ENCODE peak calls at places on chromosomes 4 and X, in six cellular contexts. M is fibroblast of villous mesenchyme; U is pancreas; J is left ventricle myocardium inferior; W is HL-60; V is CD4-positive, alpha-beta T cell. P is an unnamed sample.

GRCh38 chr4:137534516-137534915 is 2.2 kb upstream of the PCDH18 start:
- DNase-seq in M (no peak), U (no peak), J (no peak), W (no peak), V (no peak), P (no peak)

GRCh38 chr4:10028910-10029309 is 7.6 kb upstream of the SLC2A9 start:
- DNase-seq in M (no peak), U (no peak), J (no peak), W (no peak), V (no peak), P (no peak)

GRCh38 chrX:19789782-19790181 is 97.6 kb downstream of the SH3KBP1 start:
- DNase-seq in M (no peak), U (no peak), J (no peak), W (no peak), V (no peak), P (no peak)

GRCh38 chr4:3442959-3443749 is 1.4 kb downstream of the HGFAC start:
- DNase-seq in M (peak; percentile 20), U (peak; percentile 56), J (no peak), W (peak; percentile 53), V (peak; percentile 73), P (no peak)

GRCh38 chr4:41169256-41169655 is 45.1 kb downstream of the APBB2 start:
- DNase-seq in M (no peak), U (no peak), J (no peak), W (no peak), V (no peak), P (no peak)

GRCh38 chr4:120331486-120332281 is 265.0 kb upstream of the MAD2L1 start:
- DNase-seq in M (no peak), U (peak; percentile 38), J (no peak), W (no peak), V (no peak), P (no peak)

GRCh38 chr4:145012841-145013240 is 85.2 kb downstream of the ANAPC10 start:
- DNase-seq in M (peak; percentile 54), U (no peak), J (no peak), W (peak; percentile 54), V (no peak), P (no peak)

GRCh38 chr4:1569461-1570151 is 114.5 kb downstream of the FAM53A start:
- DNase-seq in M (no peak), U (no peak), J (no peak), W (no peak), V (no peak), P (no peak)

GRCh38 chr4:179097741-179098140 is 1655.5 kb upstream of the AGA start:
- DNase-seq in M (no peak), U (no peak), J (no peak), W (no peak), V (no peak), P (no peak)

GRCh38 chrX:118724775-118725174 is 2.6 kb upstream of the IL13RA1 start:
- DNase-seq in M (peak; percentile 26), U (no peak), J (no peak), W (no peak), V (no peak), P (no peak)

GRCh38 chr4:141922224-141922623 is 285.8 kb downstream of the IL15 start:
- DNase-seq in M (no peak), U (no peak), J (no peak), W (no peak), V (no peak), P (no peak)

GRCh38 chrX:119238557-119238956 is 2.5 kb downstream of the PGRMC1 start:
- DNase-seq in M (no peak), U (no peak), J (no peak), W (no peak), V (no peak), P (no peak)

GRCh38 chr4:17717301-17717700 is 64.1 kb downstream of the FAM184B start:
- DNase-seq in M (no peak), U (no peak), J (no peak), W (no peak), V (no peak), P (no peak)

GRCh38 chrX:24245201-24245600 is 68.7 kb downstream of the SUPT20HL2 start:
- DNase-seq in M (peak; percentile 82), U (no peak), J (no peak), W (no peak), V (no peak), P (no peak)

GRCh38 chrX:120749141-120749846 is 119.4 kb upstream of the C1GALT1C1 start:
- DNase-seq in M (peak; percentile 28), U (no peak), J (no peak), W (peak; percentile 54), V (no peak), P (no peak)

DNA sequence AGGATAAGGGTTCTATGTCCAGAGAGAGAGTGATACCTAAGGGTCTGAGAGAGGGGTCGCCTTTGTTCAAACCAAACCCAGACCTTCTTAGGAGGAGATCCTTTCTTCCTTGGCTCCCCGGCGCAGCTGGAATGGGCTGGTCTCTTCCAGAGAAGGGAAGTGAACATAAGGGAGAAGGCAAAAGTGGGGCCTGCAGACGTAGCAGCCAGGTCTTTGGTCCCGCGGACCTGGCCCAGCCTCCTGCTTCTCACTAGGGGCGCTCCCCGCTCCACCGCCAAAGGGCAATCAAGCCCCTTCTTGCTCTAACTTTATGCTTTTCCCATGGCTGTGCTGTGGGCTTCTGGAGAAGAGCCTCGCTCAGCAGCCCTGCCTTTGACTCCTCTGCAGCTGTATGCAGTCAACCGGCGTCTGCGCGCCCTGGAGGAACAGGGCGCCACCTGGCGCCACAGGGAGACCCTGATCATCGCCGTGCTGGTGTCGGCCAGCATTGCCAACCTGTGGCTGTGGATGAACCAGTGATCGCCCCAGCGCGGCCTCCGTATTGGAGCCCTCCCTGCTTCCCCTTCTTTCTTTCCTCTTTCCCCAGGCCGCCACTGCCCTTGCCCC is 6.5 kb downstream of the FATE1 start:
- DNase-seq in M (no peak), U (peak; percentile 52), J (peak; percentile 24), W (no peak), V (no peak), P (no peak)
- TF ChIP-seq CTCF in M (no peak), U (peak; percentile 31), J (peak; percentile 55), W (no peak), V (no peak), P (no peak)

GRCh38 chrX:15853586-15854079 is 980 bp downstream of the AP1S2 start:
- DNase-seq in M (peak; percentile 9), U (no peak), J (no peak), W (no peak), V (no peak), P (no peak)

GRCh38 chrX:15848576-15848975 is 6.0 kb downstream of the AP1S2 start:
- DNase-seq in M (no peak), U (no peak), J (no peak), W (no peak), V (no peak), P (no peak)

GRCh38 chrX:15854080-15854655 is 445 bp downstream of the AP1S2 start:
- DNase-seq in M (peak; percentile 2), U (peak; percentile 46), J (peak; percentile 57), W (peak; percentile 36), V (peak; percentile 18), P (peak; percentile 25)

GRCh38 chrX:15854712-15855561 is at the start of gene AP1S2:
- DNase-seq in M (peak; percentile 92), U (peak; percentile 97), J (peak; percentile 91), W (peak; percentile 96), V (peak; percentile 88), P (peak; percentile 78)

DNA sequence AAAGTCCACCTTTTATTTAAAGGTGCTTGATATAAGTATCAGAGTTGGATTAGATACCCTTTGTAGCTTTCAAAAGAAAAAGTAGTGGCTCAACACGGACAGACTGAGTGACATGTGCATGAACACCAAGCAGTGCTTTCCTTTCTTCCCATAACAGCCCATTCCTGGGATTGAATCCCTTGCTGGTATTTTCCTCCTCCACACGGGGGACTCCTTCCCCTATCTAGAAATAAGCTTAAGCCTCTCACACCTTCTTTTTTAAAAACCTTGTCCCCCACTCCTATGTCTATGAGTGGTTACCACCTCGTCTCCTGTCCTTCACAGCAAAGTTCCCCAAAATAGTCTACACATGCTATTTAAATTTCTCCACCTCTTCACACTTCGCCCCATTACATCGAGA is 5.1 kb downstream of the AP1S2 start:
- DNase-seq in M (no peak), U (no peak), J (no peak), W (no peak), V (no peak), P (no peak)
- TF ChIP-seq CTCF in M (peak; percentile 30), U (no peak), J (peak; percentile 17), W (no peak), V (no peak), P (no peak)

GRCh38 chr4:148021706-148022105 is 289.8 kb downstream of the ARHGAP10 start:
- DNase-seq in M (no peak), U (no peak), J (no peak), W (no peak), V (no peak), P (no peak)
- TF ChIP-seq CTCF in M (no peak), U (no peak), J (peak; percentile 31), W (no peak), V (peak; percentile 59), P (no peak)

DNA sequence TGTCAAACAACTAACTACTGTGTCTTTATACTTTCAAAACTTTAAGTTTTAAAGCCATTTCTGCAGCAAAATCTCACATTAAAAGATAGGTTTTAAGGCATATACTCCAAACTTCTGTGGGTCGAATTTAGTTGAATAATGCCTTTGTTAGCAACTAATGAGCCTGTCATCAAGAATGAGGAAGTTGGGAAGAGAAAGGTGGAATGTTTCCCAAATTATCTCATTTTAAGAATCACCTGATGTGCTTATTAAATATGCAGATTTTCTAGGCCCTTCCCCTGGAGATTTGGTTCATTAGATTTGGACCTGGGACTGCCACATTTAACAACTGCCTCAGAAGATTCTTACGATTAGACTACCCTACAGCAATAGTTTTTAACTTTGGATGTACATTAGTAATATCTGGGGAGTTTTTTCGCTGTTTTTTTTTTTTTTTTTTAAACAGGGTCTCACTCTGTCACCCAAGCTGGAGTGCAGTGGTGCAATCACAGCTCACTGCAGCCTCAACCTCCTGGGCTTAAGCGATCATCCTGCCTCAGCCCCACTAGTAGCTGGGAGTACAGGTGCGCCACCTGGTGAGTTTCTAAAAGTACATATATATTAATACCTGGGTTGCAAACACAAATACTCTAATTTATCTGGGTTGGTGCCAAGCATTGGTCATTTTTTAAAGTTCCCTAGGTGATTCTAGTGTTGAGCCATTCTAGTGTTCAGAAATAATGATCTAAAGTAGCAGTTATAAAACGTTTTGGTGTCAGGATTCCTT is 16.1 kb upstream of the TASL start:
- DNase-seq in M (no peak), U (peak; percentile 36), J (no peak), W (peak; percentile 39), V (peak; percentile 1), P (no peak)
- TF ChIP-seq CTCF in M (no peak), U (no peak), J (no peak), W (no peak), V (peak; percentile 28), P (no peak)

DNA sequence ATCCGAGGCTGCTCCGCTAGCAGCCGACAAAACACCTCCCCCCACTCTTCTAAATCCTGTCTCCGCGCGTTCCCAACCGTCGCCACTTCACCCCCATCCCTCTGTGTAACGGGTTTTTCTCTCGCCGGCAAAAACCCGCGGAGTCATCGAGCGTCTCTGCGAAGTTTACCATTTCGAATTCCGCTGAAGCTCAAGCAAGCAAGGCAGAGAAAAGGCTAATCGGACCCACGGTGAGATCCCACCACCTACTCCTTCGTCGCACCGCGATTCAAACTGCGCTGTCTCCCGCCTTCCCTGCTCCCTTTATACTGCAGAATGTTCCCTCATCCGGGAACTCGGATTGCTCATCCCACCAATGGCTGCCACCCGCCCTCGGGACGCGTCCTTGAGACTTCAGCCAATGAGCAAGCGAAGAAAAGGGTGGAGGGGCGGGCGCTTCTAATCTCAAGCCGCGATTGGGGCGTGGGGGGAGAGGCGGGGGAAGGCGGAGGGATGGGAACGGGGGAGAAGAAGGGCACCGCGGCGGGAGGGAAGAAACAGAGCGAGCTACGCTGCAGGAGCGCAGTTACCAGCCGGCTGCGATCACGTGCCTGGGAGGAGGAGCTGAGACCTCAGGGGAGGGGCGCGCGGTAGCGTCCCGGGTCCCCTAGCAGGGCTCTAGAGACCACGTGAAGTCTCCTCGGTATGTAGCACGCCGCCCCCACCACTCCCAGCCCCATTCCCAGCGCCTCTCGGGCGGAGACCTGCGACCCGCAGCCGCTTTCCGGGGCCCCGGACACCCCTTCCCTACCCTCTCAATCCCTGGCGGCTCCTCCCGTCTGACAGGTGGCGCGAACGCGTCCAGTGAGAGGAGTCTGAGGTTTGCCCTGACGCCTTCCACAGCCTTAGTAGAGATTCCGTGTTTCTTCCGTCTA is at the start of gene H2AZ1:
- DNase-seq in M (peak; percentile 100), U (peak; percentile 98), J (peak; percentile 99), W (peak; percentile 99), V (peak; percentile 94), P (peak; percentile 90)
- TF ChIP-seq CTCF in M (no peak), U (no peak), J (no peak), W (no peak), V (no peak), P (no peak)

P was measured in omental fat pad.